ENCODE peak calls at places on chromosomes 7 and 10, in nine cellular contexts. One of them, this sample, is unnamed.

GRCh38 chr10:76112826-76113150 is 681.4 kb downstream of the LRMDA start:
- DNase-seq in SK-N-SH: no peak
- DNase-seq in OCI-LY7: no peak
- DNase-seq in lower leg skin: no peak
- DNase-seq in AG09319: no peak
- DNase-seq in upper lobe of right lung: no peak
- DNase-seq in colonic mucosa: no peak
- DNase-seq in WERI-Rb-1: peak; percentile 14
- DNase-seq in A549: no peak
- DNase-seq in this sample: no peak

GRCh38 chr7:68441610-68442009 is 1156.7 kb upstream of the AUTS2 start:
- DNase-seq in WERI-Rb-1: no peak
- DNase-seq in A549: no peak
- DNase-seq in upper lobe of right lung: no peak
- DNase-seq in colonic mucosa: no peak
- DNase-seq in OCI-LY7: no peak
- DNase-seq in lower leg skin: no peak
- DNase-seq in SK-N-SH: no peak
- DNase-seq in AG09319: no peak
- DNase-seq in this sample: no peak

GRCh38 chr10:3911713-3912442 is 126.9 kb upstream of the KLF6 start:
- DNase-seq in colonic mucosa: no peak
- DNase-seq in SK-N-SH: no peak
- DNase-seq in A549: no peak
- DNase-seq in WERI-Rb-1: no peak
- DNase-seq in AG09319: no peak
- DNase-seq in upper lobe of right lung: no peak
- DNase-seq in lower leg skin: no peak
- DNase-seq in OCI-LY7: no peak
- DNase-seq in this sample: no peak

GRCh38 chr10:26269754-26270153 is 53.2 kb downstream of the GAD2 start:
- DNase-seq in A549: peak; percentile 65
- DNase-seq in AG09319: no peak
- DNase-seq in SK-N-SH: peak; percentile 33
- DNase-seq in colonic mucosa: no peak
- DNase-seq in OCI-LY7: peak; percentile 71
- DNase-seq in upper lobe of right lung: no peak
- DNase-seq in lower leg skin: no peak
- DNase-seq in WERI-Rb-1: peak; percentile 9
- DNase-seq in this sample: peak; percentile 31

GRCh38 chr10:3474266-3474665 is 301.7 kb upstream of the PITRM1 start:
- DNase-seq in OCI-LY7: no peak
- DNase-seq in lower leg skin: no peak
- DNase-seq in colonic mucosa: no peak
- DNase-seq in A549: no peak
- DNase-seq in upper lobe of right lung: no peak
- DNase-seq in AG09319: no peak
- DNase-seq in SK-N-SH: no peak
- DNase-seq in WERI-Rb-1: no peak
- DNase-seq in this sample: no peak

GRCh38 chr7:74164985-74165456 is 9.1 kb upstream of the EIF4H start:
- DNase-seq in SK-N-SH: no peak
- DNase-seq in OCI-LY7: no peak
- DNase-seq in upper lobe of right lung: no peak
- DNase-seq in A549: peak; percentile 48
- DNase-seq in colonic mucosa: no peak
- DNase-seq in AG09319: no peak
- DNase-seq in WERI-Rb-1: no peak
- DNase-seq in lower leg skin: no peak
- DNase-seq in this sample: no peak

GRCh38 chr10:29305031-29305335 is 16.1 kb downstream of the LYZL1 start:
- DNase-seq in upper lobe of right lung: no peak
- DNase-seq in OCI-LY7: no peak
- DNase-seq in lower leg skin: no peak
- DNase-seq in WERI-Rb-1: no peak
- DNase-seq in SK-N-SH: no peak
- DNase-seq in colonic mucosa: no peak
- DNase-seq in A549: no peak
- DNase-seq in AG09319: no peak
- DNase-seq in this sample: no peak

GRCh38 chr10:121007264-121007663 is 156.1 kb downstream of the WDR11 start:
- DNase-seq in A549: no peak
- DNase-seq in AG09319: no peak
- DNase-seq in upper lobe of right lung: no peak
- DNase-seq in WERI-Rb-1: no peak
- DNase-seq in OCI-LY7: no peak
- DNase-seq in colonic mucosa: no peak
- DNase-seq in SK-N-SH: no peak
- DNase-seq in lower leg skin: no peak
- DNase-seq in this sample: no peak

GRCh38 chr7:44632196-44632595 is 25.8 kb downstream of the OGDH start:
- DNase-seq in SK-N-SH: no peak
- DNase-seq in WERI-Rb-1: no peak
- DNase-seq in lower leg skin: no peak
- DNase-seq in A549: no peak
- DNase-seq in OCI-LY7: no peak
- DNase-seq in upper lobe of right lung: no peak
- DNase-seq in AG09319: no peak
- DNase-seq in colonic mucosa: no peak
- DNase-seq in this sample: no peak

GRCh38 chr10:80202934-80203834 is 2.2 kb downstream of the ANXA11 start:
- DNase-seq in lower leg skin: peak; percentile 69
- DNase-seq in SK-N-SH: no peak
- DNase-seq in WERI-Rb-1: peak; percentile 95
- DNase-seq in colonic mucosa: peak; percentile 75
- DNase-seq in OCI-LY7: peak; percentile 83
- DNase-seq in AG09319: peak; percentile 60
- DNase-seq in A549: peak; percentile 75
- DNase-seq in upper lobe of right lung: peak; percentile 74
- DNase-seq in this sample: peak; percentile 77

GRCh38 chr7:122902751-122903495 is 16.7 kb upstream of the CADPS2 start:
- DNase-seq in SK-N-SH: peak; percentile 22
- DNase-seq in colonic mucosa: no peak
- DNase-seq in OCI-LY7: no peak
- DNase-seq in AG09319: no peak
- DNase-seq in WERI-Rb-1: no peak
- DNase-seq in upper lobe of right lung: no peak
- DNase-seq in A549: peak; percentile 32
- DNase-seq in lower leg skin: no peak
- DNase-seq in this sample: no peak
- TF ChIP-seq CTCF in SK-N-SH: peak; percentile 43
- TF ChIP-seq CTCF in colonic mucosa: no peak
- TF ChIP-seq CTCF in OCI-LY7: peak; percentile 20
- TF ChIP-seq CTCF in AG09319: no peak
- TF ChIP-seq CTCF in WERI-Rb-1: no peak
- TF ChIP-seq CTCF in upper lobe of right lung: no peak
- TF ChIP-seq CTCF in A549: no peak
- TF ChIP-seq CTCF in lower leg skin: no peak
- TF ChIP-seq CTCF in this sample: no peak

GRCh38 chr7:20651960-20652544 is 36.6 kb downstream of the ABCB5 start:
- DNase-seq in WERI-Rb-1: no peak
- DNase-seq in SK-N-SH: peak; percentile 27
- DNase-seq in OCI-LY7: no peak
- DNase-seq in lower leg skin: no peak
- DNase-seq in colonic mucosa: no peak
- DNase-seq in A549: peak; percentile 6
- DNase-seq in AG09319: no peak
- DNase-seq in upper lobe of right lung: no peak
- DNase-seq in this sample: no peak
- TF ChIP-seq CTCF in WERI-Rb-1: peak; percentile 51
- TF ChIP-seq CTCF in SK-N-SH: peak; percentile 56
- TF ChIP-seq CTCF in OCI-LY7: peak; percentile 54
- TF ChIP-seq CTCF in lower leg skin: no peak
- TF ChIP-seq CTCF in colonic mucosa: no peak
- TF ChIP-seq CTCF in A549: peak; percentile 36
- TF ChIP-seq CTCF in AG09319: peak; percentile 48
- TF ChIP-seq CTCF in upper lobe of right lung: peak; percentile 31
- TF ChIP-seq CTCF in this sample: peak; percentile 34

GRCh38 chr10:23326541-23327307 is 17.9 kb downstream of the C10orf67 start:
- DNase-seq in AG09319: no peak
- DNase-seq in WERI-Rb-1: no peak
- DNase-seq in A549: no peak
- DNase-seq in colonic mucosa: no peak
- DNase-seq in OCI-LY7: no peak
- DNase-seq in SK-N-SH: no peak
- DNase-seq in upper lobe of right lung: no peak
- DNase-seq in lower leg skin: no peak
- DNase-seq in this sample: no peak
- TF ChIP-seq CTCF in AG09319: no peak
- TF ChIP-seq CTCF in WERI-Rb-1: no peak
- TF ChIP-seq CTCF in A549: no peak
- TF ChIP-seq CTCF in colonic mucosa: no peak
- TF ChIP-seq CTCF in OCI-LY7: no peak
- TF ChIP-seq CTCF in SK-N-SH: no peak
- TF ChIP-seq CTCF in upper lobe of right lung: no peak
- TF ChIP-seq CTCF in lower leg skin: no peak
- TF ChIP-seq CTCF in this sample: no peak

GRCh38 chr7:55271069-55271468 is 94.1 kb upstream of the LANCL2 start:
- DNase-seq in WERI-Rb-1: no peak
- DNase-seq in colonic mucosa: no peak
- DNase-seq in SK-N-SH: no peak
- DNase-seq in AG09319: no peak
- DNase-seq in upper lobe of right lung: no peak
- DNase-seq in lower leg skin: no peak
- DNase-seq in A549: peak; percentile 16
- DNase-seq in OCI-LY7: no peak
- DNase-seq in this sample: peak; percentile 23
- TF ChIP-seq CTCF in WERI-Rb-1: peak; percentile 22
- TF ChIP-seq CTCF in colonic mucosa: peak; percentile 14
- TF ChIP-seq CTCF in SK-N-SH: peak; percentile 61
- TF ChIP-seq CTCF in AG09319: peak; percentile 71
- TF ChIP-seq CTCF in upper lobe of right lung: no peak
- TF ChIP-seq CTCF in lower leg skin: no peak
- TF ChIP-seq CTCF in A549: peak; percentile 36
- TF ChIP-seq CTCF in OCI-LY7: peak; percentile 57
- TF ChIP-seq CTCF in this sample: peak; percentile 39

GRCh38 chr7:2202361-2202761 is 30.4 kb downstream of the MAD1L1 start:
- DNase-seq in WERI-Rb-1: no peak
- DNase-seq in lower leg skin: no peak
- DNase-seq in AG09319: no peak
- DNase-seq in upper lobe of right lung: peak; percentile 48
- DNase-seq in A549: no peak
- DNase-seq in SK-N-SH: peak; percentile 33
- DNase-seq in OCI-LY7: no peak
- DNase-seq in colonic mucosa: no peak
- DNase-seq in this sample: no peak

GRCh38 chr7:2205036-2205780 is 27.5 kb downstream of the MAD1L1 start:
- DNase-seq in colonic mucosa: no peak
- DNase-seq in lower leg skin: no peak
- DNase-seq in AG09319: no peak
- DNase-seq in WERI-Rb-1: no peak
- DNase-seq in OCI-LY7: no peak
- DNase-seq in upper lobe of right lung: peak; percentile 48
- DNase-seq in SK-N-SH: peak; percentile 11
- DNase-seq in A549: no peak
- DNase-seq in this sample: no peak

GRCh38 chr7:2202901-2203550 is 29.7 kb downstream of the MAD1L1 start:
- DNase-seq in WERI-Rb-1: no peak
- DNase-seq in lower leg skin: no peak
- DNase-seq in OCI-LY7: no peak
- DNase-seq in A549: no peak
- DNase-seq in SK-N-SH: peak; percentile 29
- DNase-seq in upper lobe of right lung: peak; percentile 57
- DNase-seq in AG09319: no peak
- DNase-seq in colonic mucosa: no peak
- DNase-seq in this sample: no peak

GRCh38 chr7:2204446-2204845 is 28.3 kb downstream of the MAD1L1 start:
- DNase-seq in WERI-Rb-1: no peak
- DNase-seq in OCI-LY7: no peak
- DNase-seq in A549: no peak
- DNase-seq in AG09319: no peak
- DNase-seq in SK-N-SH: peak; percentile 5
- DNase-seq in colonic mucosa: no peak
- DNase-seq in lower leg skin: no peak
- DNase-seq in upper lobe of right lung: peak; percentile 38
- DNase-seq in this sample: no peak

GRCh38 chr7:2203551-2204300 is 29.0 kb downstream of the MAD1L1 start:
- DNase-seq in SK-N-SH: peak; percentile 58
- DNase-seq in AG09319: no peak
- DNase-seq in WERI-Rb-1: no peak
- DNase-seq in OCI-LY7: peak; percentile 20
- DNase-seq in lower leg skin: no peak
- DNase-seq in upper lobe of right lung: peak; percentile 37
- DNase-seq in colonic mucosa: no peak
- DNase-seq in A549: no peak
- DNase-seq in this sample: peak; percentile 45
- TF ChIP-seq CTCF in SK-N-SH: no peak
- TF ChIP-seq CTCF in AG09319: no peak
- TF ChIP-seq CTCF in WERI-Rb-1: no peak
- TF ChIP-seq CTCF in OCI-LY7: no peak
- TF ChIP-seq CTCF in lower leg skin: no peak
- TF ChIP-seq CTCF in upper lobe of right lung: no peak
- TF ChIP-seq CTCF in colonic mucosa: no peak
- TF ChIP-seq CTCF in A549: no peak
- TF ChIP-seq CTCF in this sample: no peak

GRCh38 chr7:40918701-40919271 is 784.0 kb downstream of the SUGCT start:
- DNase-seq in OCI-LY7: no peak
- DNase-seq in upper lobe of right lung: no peak
- DNase-seq in colonic mucosa: no peak
- DNase-seq in A549: peak; percentile 17
- DNase-seq in SK-N-SH: no peak
- DNase-seq in WERI-Rb-1: no peak
- DNase-seq in lower leg skin: no peak
- DNase-seq in AG09319: peak; percentile 34
- DNase-seq in this sample: no peak
- TF ChIP-seq CTCF in OCI-LY7: no peak
- TF ChIP-seq CTCF in upper lobe of right lung: no peak
- TF ChIP-seq CTCF in colonic mucosa: no peak
- TF ChIP-seq CTCF in A549: no peak
- TF ChIP-seq CTCF in SK-N-SH: no peak
- TF ChIP-seq CTCF in WERI-Rb-1: no peak
- TF ChIP-seq CTCF in lower leg skin: no peak
- TF ChIP-seq CTCF in AG09319: no peak
- TF ChIP-seq CTCF in this sample: no peak

GRCh38 chr10:106980711-106981460 is 183.6 kb downstream of the SORCS1 start:
- DNase-seq in OCI-LY7: no peak
- DNase-seq in upper lobe of right lung: no peak
- DNase-seq in SK-N-SH: no peak
- DNase-seq in colonic mucosa: no peak
- DNase-seq in WERI-Rb-1: no peak
- DNase-seq in lower leg skin: no peak
- DNase-seq in A549: no peak
- DNase-seq in AG09319: no peak
- DNase-seq in this sample: no peak
- TF ChIP-seq CTCF in OCI-LY7: no peak
- TF ChIP-seq CTCF in upper lobe of right lung: no peak
- TF ChIP-seq CTCF in SK-N-SH: no peak
- TF ChIP-seq CTCF in colonic mucosa: no peak
- TF ChIP-seq CTCF in WERI-Rb-1: no peak
- TF ChIP-seq CTCF in lower leg skin: no peak
- TF ChIP-seq CTCF in A549: no peak
- TF ChIP-seq CTCF in AG09319: no peak
- TF ChIP-seq CTCF in this sample: peak; percentile 31

This sample was measured in GM10248.